ENCODE peak calls at places on chromosomes 6 and 20, in four cellular contexts. Y is K562, W is SK-N-SH, U is WTC11. G is an unnamed sample.
A peak's percentile ranks its signal among the peaks of the same experiment; 100 is the strongest.

GRCh38 chr20:62754122-62754990 is 41.9 kb upstream of the MRGBP start:
- DNase-seq in Y (no peak), W (no peak), U (no peak), G (no peak)

GRCh38 chr6:142478117-142478516 is 176.3 kb downstream of the ADGRG6 start:
- DNase-seq in Y (peak; percentile 15), U (no peak), W (no peak), G (peak; percentile 46)

GRCh38 chr6:106114492-106114891 is 28.4 kb downstream of the PRDM1 start:
- DNase-seq in U (no peak), Y (no peak), W (no peak), G (no peak)

GRCh38 chr6:144090384-144090783 is 5.0 kb downstream of the SF3B5 start:
- DNase-seq in U (no peak), W (no peak), Y (no peak), G (no peak)

GRCh38 chr6:4169028-4169789 is 33.8 kb upstream of the ECI2 start:
- DNase-seq in U (no peak), W (no peak), Y (no peak), G (no peak)

GRCh38 chr6:17714879-17715860 is 8.4 kb upstream of the NUP153 start:
- DNase-seq in Y (peak; percentile 73), U (no peak), W (no peak), G (no peak)

GRCh38 chr20:8082999-8083398 is 49.1 kb upstream of the PLCB1 start:
- DNase-seq in U (no peak), W (no peak), Y (no peak), G (no peak)

GRCh38 chr6:108133594-108134179 is 32.1 kb upstream of the NR2E1 start:
- DNase-seq in U (peak; percentile 88), Y (peak; percentile 45), W (peak; percentile 78), G (peak; percentile 86)

GRCh38 chr20:47992021-47992467 is 206.8 kb upstream of the SULF2 start:
- DNase-seq in U (no peak), Y (no peak), W (no peak), G (no peak)

GRCh38 chr6:113495521-113495920 is 361.6 kb upstream of the MARCKS start:
- DNase-seq in W (no peak), Y (no peak), U (no peak), G (no peak)

GRCh38 chr20:37253087-37253486 is 8.5 kb downstream of the GHRH start:
- DNase-seq in W (no peak), Y (no peak), U (no peak), G (no peak)

GRCh38 chr6:17635568-17635967 is 35.5 kb downstream of the FAM8A1 start:
- DNase-seq in Y (no peak), U (no peak), W (no peak), G (no peak)

DNA sequence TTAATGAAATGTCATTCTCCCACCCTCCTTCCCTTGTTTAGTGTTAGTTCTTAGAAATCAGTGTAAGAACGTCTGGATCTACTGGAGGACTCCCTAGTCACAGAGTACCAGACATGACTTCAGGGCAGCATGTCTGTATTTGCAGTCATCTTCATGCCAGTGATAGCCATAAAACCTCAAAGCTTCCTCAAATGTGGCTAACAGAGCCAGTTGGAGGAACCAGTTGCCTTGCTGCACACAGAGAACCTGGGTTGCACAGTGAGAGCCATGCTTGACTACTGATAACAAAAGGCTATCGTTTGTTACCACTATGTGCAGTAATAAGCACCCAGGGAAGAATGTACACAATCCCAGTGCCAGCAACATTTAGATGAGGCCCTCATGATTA is 20.1 kb downstream of the NT5E start:
- DNase-seq in U (no peak), Y (no peak), W (no peak), G (no peak)
- TF ChIP-seq FOXJ3 in U (no peak), Y (no peak), W (no peak), G (no peak)

GRCh38 chr6:34200340-34200971 is 36.2 kb upstream of the HMGA1 start:
- DNase-seq in Y (peak; percentile 77), W (no peak), U (no peak), G (no peak)
- TF ChIP-seq FOXJ3 in Y (no peak), W (no peak), U (no peak), G (no peak)

DNA sequence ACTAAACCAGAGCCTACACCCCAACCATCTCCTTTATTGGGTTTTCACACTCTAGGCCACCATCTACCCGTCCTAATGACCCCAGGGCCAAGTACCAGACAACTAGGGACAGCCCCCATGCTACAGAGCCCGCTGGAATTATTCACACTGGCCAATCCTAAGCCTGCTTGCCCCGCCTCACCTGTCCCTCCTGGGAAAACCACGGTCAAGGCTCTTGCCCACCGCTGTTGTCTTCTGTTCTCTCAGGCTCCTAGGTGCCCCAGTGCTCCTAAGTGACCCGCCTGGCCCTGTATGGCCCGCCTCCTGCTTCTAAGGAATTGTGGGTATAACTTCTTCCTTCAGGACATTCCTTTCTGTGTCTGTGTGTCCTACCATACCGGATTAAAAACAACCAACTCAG is 453.4 kb downstream of the CD83 start:
- DNase-seq in Y (no peak), U (no peak), W (no peak), G (no peak)
- TF ChIP-seq FOXJ3 in Y (no peak), U (no peak), W (no peak), G (no peak)

GRCh38 chr6:90177544-90178293 is 118.9 kb downstream of the BACH2 start:
- DNase-seq in Y (no peak), U (no peak), W (no peak), G (no peak)

GRCh38 chr6:90179190-90180169 is 117.2 kb downstream of the BACH2 start:
- DNase-seq in W (no peak), U (no peak), Y (no peak), G (no peak)

GRCh38 chr6:90183587-90184333 is 112.9 kb downstream of the BACH2 start:
- DNase-seq in W (no peak), U (no peak), Y (no peak), G (no peak)

GRCh38 chr6:90178294-90178678 is 118.4 kb downstream of the BACH2 start:
- DNase-seq in W (no peak), U (no peak), Y (no peak), G (no peak)

GRCh38 chr6:90180526-90180925 is 116.1 kb downstream of the BACH2 start:
- DNase-seq in U (no peak), Y (no peak), W (no peak), G (no peak)
- TF ChIP-seq FOXJ3 in U (no peak), Y (no peak), W (no peak), G (no peak)

DNA sequence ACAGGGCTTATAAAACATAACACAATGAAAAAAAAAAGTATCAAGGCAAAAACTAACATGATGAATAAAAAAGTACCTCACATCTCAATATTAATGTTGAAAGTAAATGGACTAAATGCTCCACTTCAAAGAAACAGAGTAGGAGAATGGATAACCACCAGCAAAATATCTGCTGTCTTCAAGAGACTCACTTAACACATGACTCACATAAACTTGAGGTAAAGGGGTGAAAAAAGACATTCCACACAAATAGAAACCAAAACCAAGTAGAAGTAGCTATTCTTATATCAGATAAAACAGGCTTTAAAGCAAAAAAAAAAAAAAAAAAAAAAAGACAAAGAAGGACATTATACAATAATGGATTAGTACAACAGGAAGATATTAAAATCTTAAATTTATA is 86.9 kb downstream of the TBC1D32 start:
- DNase-seq in W (no peak), U (no peak), Y (no peak), G (no peak)
- TF ChIP-seq FOXJ3 in W (no peak), U (no peak), Y (no peak), G (no peak)

GRCh38 chr6:166781331-166781730 is 154.3 kb upstream of the RPS6KA2 start:
- DNase-seq in W (no peak), Y (no peak), U (no peak), G (no peak)

GRCh38 chr6:166782541-166782940 is 155.5 kb upstream of the RPS6KA2 start:
- DNase-seq in Y (no peak), U (no peak), W (no peak), G (no peak)

GRCh38 chr6:166785131-166785530 is 158.1 kb upstream of the RPS6KA2 start:
- DNase-seq in W (no peak), U (no peak), Y (no peak), G (no peak)

GRCh38 chr6:166784691-166785090 is 157.6 kb upstream of the RPS6KA2 start:
- DNase-seq in W (no peak), U (no peak), Y (no peak), G (no peak)

GRCh38 chr6:166786704-166787293 is 159.7 kb upstream of the RPS6KA2 start:
- DNase-seq in U (no peak), W (peak; percentile 78), Y (peak; percentile 60), G (peak; percentile 81)
- TF ChIP-seq FOXJ3 in U (no peak), W (no peak), Y (no peak), G (no peak)

GRCh38 chr20:51767867-51768758 is at the start of gene ATP9A:
- DNase-seq in W (peak; percentile 78), Y (no peak), U (peak; percentile 39), G (no peak)
- TF ChIP-seq FOXJ3 in W (no peak), Y (no peak), U (no peak), G (no peak)

DNA sequence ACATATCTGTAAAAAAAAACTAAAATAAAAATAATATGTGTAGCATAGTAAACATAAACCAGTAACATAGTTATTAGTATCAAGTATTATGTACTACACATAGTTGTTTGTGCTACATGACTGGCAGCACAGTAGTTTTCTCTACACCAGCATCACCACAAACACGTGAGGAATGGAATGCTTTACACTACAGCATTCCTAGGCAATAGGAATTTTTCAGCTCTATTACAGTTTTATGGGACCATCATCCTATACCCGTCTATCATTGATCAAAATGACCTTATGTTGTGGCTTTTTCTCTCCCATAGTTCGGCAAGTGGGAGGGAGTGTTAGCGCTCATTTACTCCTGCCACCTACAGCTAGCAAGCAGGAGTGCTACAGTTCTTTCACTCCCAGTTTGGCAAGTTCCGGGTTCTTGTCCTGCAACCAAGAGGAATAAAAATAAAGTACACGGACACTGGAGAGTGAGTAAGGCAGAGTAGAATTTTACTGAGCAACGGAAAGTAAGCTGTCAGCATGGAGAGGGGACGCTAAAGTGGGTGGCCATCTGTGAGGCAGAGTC is 196.8 kb upstream of the HSF2 start:
- DNase-seq in Y (no peak), U (peak; percentile 12), W (no peak), G (peak; percentile 2)
- TF ChIP-seq FOXJ3 in Y (no peak), U (no peak), W (no peak), G (no peak)

DNA sequence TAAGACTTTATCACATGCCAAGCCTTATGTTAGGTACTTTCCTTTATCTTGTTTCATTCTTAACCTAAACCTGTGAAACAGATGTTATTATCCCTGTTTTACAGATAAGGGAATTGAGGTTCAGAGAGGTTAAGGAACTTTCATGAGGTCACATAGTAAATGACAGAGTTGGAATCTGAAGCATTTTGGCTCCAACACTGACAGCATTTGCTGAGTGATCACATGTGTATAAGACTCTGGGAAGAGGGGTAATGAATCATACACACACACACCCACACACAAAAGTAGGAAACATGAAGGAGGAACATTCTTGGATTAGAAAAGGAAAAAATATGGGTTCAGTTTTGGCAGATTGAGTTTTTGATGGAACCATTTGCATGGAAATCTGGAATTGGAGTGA is 212.5 kb downstream of the GJA1 start:
- DNase-seq in Y (no peak), W (no peak), U (no peak), G (no peak)
- TF ChIP-seq FOXJ3 in Y (no peak), W (no peak), U (no peak), G (no peak)